ENCODE peak calls at places on chromosomes 5 and 9, in five cellular contexts. L, N, O, J and K are unnamed samples.

GRCh38 chr5:31470608-31471007 is 61.3 kb downstream of the DROSHA start:
- DNase-seq in L (peak; percentile 53), N (no peak), O (peak; percentile 47), J (peak; percentile 10), K (peak; percentile 16)

GRCh38 chr5:171537923-171538537 is 118.6 kb downstream of the FGF18 start:
- DNase-seq in L (no peak), N (no peak), O (no peak), J (no peak), K (no peak)

GRCh38 chr9:135751501-135751900 is 49.5 kb downstream of the KCNT1 start:
- DNase-seq in L (no peak), N (no peak), O (no peak), J (no peak), K (no peak)

GRCh38 chr5:13107553-13107952 is 836.9 kb downstream of the DNAH5 start:
- DNase-seq in L (no peak), N (no peak), O (no peak), J (no peak), K (peak; percentile 38)

GRCh38 chr5:27020965-27021364 is 17.4 kb downstream of the CDH9 start:
- DNase-seq in L (no peak), N (no peak), O (no peak), J (no peak), K (peak; percentile 61)

GRCh38 chr9:4832786-4833579 is 40.2 kb downstream of the RCL1 start:
- DNase-seq in L (no peak), N (peak; percentile 44), O (no peak), J (no peak), K (peak; percentile 96)

GRCh38 chr5:139915834-139916233 is 120.2 kb downstream of the PSD2 start:
- DNase-seq in L (no peak), N (no peak), O (no peak), J (no peak), K (no peak)

GRCh38 chr5:36552626-36553393 is 53.6 kb upstream of the SLC1A3 start:
- DNase-seq in L (no peak), N (no peak), O (no peak), J (no peak), K (peak; percentile 48)

GRCh38 chr9:111691686-111692329 is 30.4 kb downstream of the GNG10 start:
- DNase-seq in L (no peak), N (peak; percentile 59), O (no peak), J (no peak), K (peak; percentile 58)

GRCh38 chr9:137353223-137354152 is 51.4 kb upstream of the NRARP start:
- DNase-seq in L (peak; percentile 71), N (no peak), O (no peak), J (no peak), K (no peak)

GRCh38 chr5:90888511-90889324 is 330.1 kb downstream of the ADGRV1 start:
- DNase-seq in L (no peak), N (peak; percentile 82), O (no peak), J (no peak), K (peak; percentile 93)

GRCh38 chr5:76422175-76422574 is 19.1 kb downstream of the IQGAP2 start:
- DNase-seq in L (no peak), N (peak; percentile 87), O (no peak), J (no peak), K (no peak)

GRCh38 chr5:175321927-175322532 is 122.0 kb downstream of the DRD1 start:
- DNase-seq in L (no peak), N (no peak), O (no peak), J (no peak), K (peak; percentile 56)

GRCh38 chr5:31948006-31948405 is 226.1 kb downstream of the GOLPH3 start:
- DNase-seq in L (no peak), N (no peak), O (no peak), J (no peak), K (no peak)

GRCh38 chr5:154755361-154756202 is at the start of gene LARP1:
- DNase-seq in L (peak; percentile 62), N (peak; percentile 39), O (no peak), J (peak; percentile 42), K (no peak)

GRCh38 chr9:32430720-32431119 is 46.3 kb downstream of the ACO1 start:
- DNase-seq in L (no peak), N (no peak), O (no peak), J (no peak), K (peak; percentile 33)

GRCh38 chr9:127829205-127829935 is 25.1 kb downstream of the ENG start:
- DNase-seq in L (no peak), N (no peak), O (no peak), J (no peak), K (no peak)

GRCh38 chr9:127825319-127826051 is 22.8 kb downstream of the FPGS start:
- DNase-seq in L (peak; percentile 63), N (peak; percentile 34), O (no peak), J (peak; percentile 59), K (no peak)

GRCh38 chr9:127832248-127832647 is 22.2 kb downstream of the ENG start:
- DNase-seq in L (no peak), N (no peak), O (no peak), J (no peak), K (no peak)

GRCh38 chr9:127826253-127826913 is 23.7 kb downstream of the FPGS start:
- DNase-seq in L (no peak), N (no peak), O (no peak), J (no peak), K (no peak)

DNA sequence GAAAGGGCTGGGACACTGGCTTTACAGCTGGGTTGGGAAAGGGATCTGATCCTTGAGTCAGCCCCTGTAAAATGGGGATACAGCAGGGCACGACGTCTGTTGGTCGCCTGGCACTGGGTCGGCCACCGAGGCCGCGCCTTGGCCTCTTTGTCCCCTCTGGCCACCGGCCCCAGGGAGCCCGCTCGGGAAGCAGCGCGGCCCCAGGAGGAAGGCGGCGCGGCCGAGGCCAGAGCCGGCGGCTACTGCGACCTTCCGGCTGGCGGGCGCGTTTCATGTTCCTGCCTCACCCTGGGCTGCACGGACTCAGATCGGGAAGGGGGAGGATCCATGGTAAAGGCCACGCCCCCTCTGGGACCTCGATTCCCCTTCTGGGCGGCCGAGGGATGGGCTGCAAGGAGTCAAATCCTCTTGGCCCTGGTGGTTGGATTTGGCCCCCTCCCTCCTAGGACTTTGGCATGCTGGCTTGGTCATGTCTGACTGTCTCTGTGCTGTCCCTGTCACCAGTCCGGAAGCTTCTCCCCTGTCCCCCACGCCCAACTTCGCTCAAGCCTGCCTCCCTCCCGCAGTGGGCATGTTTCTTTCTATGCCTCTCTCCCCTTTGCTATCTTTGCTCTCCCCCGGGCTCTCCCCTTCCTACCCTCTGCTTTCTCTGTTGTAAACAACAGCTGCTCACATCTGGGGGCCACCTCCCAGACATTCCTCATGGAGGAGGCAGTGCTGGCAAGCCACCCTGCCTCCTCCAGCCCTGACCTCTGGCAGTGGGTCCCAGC is 25.8 kb downstream of the FPGS start:
- DNase-seq in L (peak; percentile 91), N (peak; percentile 64), O (peak; percentile 93), J (peak; percentile 79), K (peak; percentile 36)
- H3K36me3 ChIP-seq in L (peaks cover 12% of the 10 kb centered on the region), N (no peaks in the 10 kb centered on the region), O (no peaks in the 10 kb centered on the region), J (no peaks in the 10 kb centered on the region), K (no peaks in the 10 kb centered on the region)

GRCh38 chr5:39466804-39467203 is 42.0 kb upstream of the DAB2 start:
- DNase-seq in L (no peak), N (no peak), O (no peak), J (no peak), K (no peak)

GRCh38 chr5:39461007-39461682 is 36.4 kb upstream of the DAB2 start:
- DNase-seq in L (no peak), N (no peak), O (peak; percentile 28), J (peak; percentile 33), K (no peak)

GRCh38 chr5:39465843-39466242 is 41.1 kb upstream of the DAB2 start:
- DNase-seq in L (no peak), N (no peak), O (no peak), J (no peak), K (no peak)

GRCh38 chr5:39462211-39462610 is 37.4 kb upstream of the DAB2 start:
- DNase-seq in L (no peak), N (no peak), O (no peak), J (no peak), K (no peak)

GRCh38 chr5:39464096-39464495 is 39.3 kb upstream of the DAB2 start:
- DNase-seq in L (no peak), N (no peak), O (no peak), J (no peak), K (no peak)
- H3K9me3 ChIP-seq in L (no peaks in the 10 kb centered on the region), N (no peaks in the 10 kb centered on the region), O (no peaks in the 10 kb centered on the region), J (no peaks in the 10 kb centered on the region), K (no peaks in the 10 kb centered on the region)

GRCh38 chr5:56851258-56851941 is 36.1 kb downstream of the MAP3K1 start:
- DNase-seq in L (no peak), N (peak; percentile 85), O (no peak), J (no peak), K (no peak)
- H3K4me1 ChIP-seq in L (peaks cover 5% of the 10 kb centered on the region), N (peaks cover 23% of the 10 kb centered on the region), O (peaks cover 44% of the 10 kb centered on the region), J (peaks cover 89% of the 10 kb centered on the region), K (peaks cover 8% of the 10 kb centered on the region)

GRCh38 chr9:98021306-98022040 is 35.1 kb upstream of the NANS start:
- DNase-seq in L (peak; percentile 51), N (no peak), O (no peak), J (no peak), K (no peak)

GRCh38 chr9:98022447-98022846 is 34.1 kb upstream of the NANS start:
- DNase-seq in L (no peak), N (no peak), O (no peak), J (no peak), K (no peak)

GRCh38 chr9:98019098-98019497 is 36.0 kb downstream of the ANP32B start:
- DNase-seq in L (no peak), N (no peak), O (no peak), J (no peak), K (no peak)

GRCh38 chr9:98018347-98018746 is 35.2 kb downstream of the ANP32B start:
- DNase-seq in L (no peak), N (no peak), O (no peak), J (no peak), K (no peak)

GRCh38 chr9:98020471-98021145 is 35.9 kb upstream of the NANS start:
- DNase-seq in L (no peak), N (no peak), O (no peak), J (no peak), K (no peak)
- H3K36me3 ChIP-seq in L (peaks cover 7% of the 10 kb centered on the region), N (peaks cover 16% of the 10 kb centered on the region), O (peaks cover 3% of the 10 kb centered on the region), J (no peaks in the 10 kb centered on the region), K (peaks cover 17% of the 10 kb centered on the region)

GRCh38 chr5:2584579-2584978 is 166.9 kb downstream of the IRX2 start:
- DNase-seq in L (no peak), N (no peak), O (no peak), J (no peak), K (no peak)
- H3K9me3 ChIP-seq in L (no peaks in the 10 kb centered on the region), N (no peaks in the 10 kb centered on the region), O (no peaks in the 10 kb centered on the region), J (no peaks in the 10 kb centered on the region), K (no peaks in the 10 kb centered on the region)

GRCh38 chr9:114847492-114848417 is 41.9 kb upstream of the TNFSF15 start:
- DNase-seq in L (no peak), N (peak; percentile 15), O (no peak), J (no peak), K (no peak)
- H3K4me1 ChIP-seq in L (no peaks in the 10 kb centered on the region), N (peaks cover 10% of the 10 kb centered on the region), O (peaks cover 4% of the 10 kb centered on the region), J (peaks cover 12% of the 10 kb centered on the region), K (peaks cover 29% of the 10 kb centered on the region)

DNA sequence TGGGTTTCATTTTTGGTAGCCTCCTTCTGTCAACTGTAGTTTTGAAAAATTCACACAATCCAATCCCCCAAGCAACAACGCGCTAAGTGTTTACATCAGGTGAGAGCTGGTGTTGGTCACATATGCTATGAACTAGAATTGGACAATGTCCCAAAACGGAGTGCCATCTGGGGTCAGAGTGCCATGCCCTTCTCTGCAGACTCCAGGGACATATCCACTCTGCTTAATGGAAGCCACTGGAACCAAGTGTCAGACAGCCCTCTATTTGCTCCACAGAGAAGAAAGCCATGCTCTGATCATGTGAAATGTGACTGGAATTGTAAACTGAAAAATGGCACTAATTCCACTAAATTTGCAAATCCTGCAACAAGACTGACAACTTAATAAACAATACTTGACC is 12.2 kb downstream of the ABCA1 start:
- DNase-seq in L (no peak), N (no peak), O (no peak), J (no peak), K (no peak)
- H3K36me3 ChIP-seq in L (no peaks in the 10 kb centered on the region), N (no peaks in the 10 kb centered on the region), O (no peaks in the 10 kb centered on the region), J (no peaks in the 10 kb centered on the region), K (no peaks in the 10 kb centered on the region)

GRCh38 chr9:126791406-126792230 is 13.2 kb upstream of the ZBTB43 start:
- DNase-seq in L (no peak), N (peak; percentile 3), O (no peak), J (no peak), K (peak; percentile 87)
- H3K9me3 ChIP-seq in L (peaks cover 10% of the 10 kb centered on the region), N (no peaks in the 10 kb centered on the region), O (no peaks in the 10 kb centered on the region), J (no peaks in the 10 kb centered on the region), K (no peaks in the 10 kb centered on the region)